ENCODE peak calls at places on chromosomes 3 and 15, in six cellular contexts. One of them, this sample, is unnamed.

GRCh38 chr15:101203029-101203428 is 48.8 kb downstream of the CHSY1 start:
- DNase-seq in H1: no peak
- DNase-seq in HepG2: no peak
- DNase-seq in GM12878: no peak
- DNase-seq in K562: no peak
- DNase-seq in SK-N-SH: no peak
- DNase-seq in this sample: no peak

GRCh38 chr3:62955126-62955525 is 79.9 kb upstream of the CADPS start:
- DNase-seq in H1: no peak
- DNase-seq in SK-N-SH: no peak
- DNase-seq in HepG2: no peak
- DNase-seq in GM12878: no peak
- DNase-seq in K562: no peak
- DNase-seq in this sample: no peak

GRCh38 chr15:66617137-66618090 is 51.6 kb upstream of the LCTL start:
- DNase-seq in H1: no peak
- DNase-seq in GM12878: no peak
- DNase-seq in HepG2: peak
- DNase-seq in K562: no peak
- DNase-seq in SK-N-SH: no peak
- DNase-seq in this sample: peak

GRCh38 chr3:133535971-133536634 is 37.4 kb upstream of the CDV3 start:
- DNase-seq in HepG2: peak
- DNase-seq in SK-N-SH: no peak
- DNase-seq in K562: no peak
- DNase-seq in GM12878: no peak
- DNase-seq in H1: no peak
- DNase-seq in this sample: no peak

GRCh38 chr3:170725285-170725731 is 139.4 kb upstream of the SLC7A14 start:
- DNase-seq in GM12878: no peak
- DNase-seq in SK-N-SH: no peak
- DNase-seq in K562: peak
- DNase-seq in H1: no peak
- DNase-seq in HepG2: no peak
- DNase-seq in this sample: no peak

GRCh38 chr3:124119056-124119721 is 127.3 kb upstream of the ROPN1 start:
- DNase-seq in SK-N-SH: peak
- DNase-seq in HepG2: no peak
- DNase-seq in K562: no peak
- DNase-seq in H1: no peak
- DNase-seq in GM12878: no peak
- DNase-seq in this sample: no peak

GRCh38 chr3:175258763-175259162 is 399.6 kb downstream of the NAALADL2 start:
- DNase-seq in HepG2: no peak
- DNase-seq in H1: no peak
- DNase-seq in SK-N-SH: no peak
- DNase-seq in GM12878: no peak
- DNase-seq in K562: no peak
- DNase-seq in this sample: no peak

GRCh38 chr3:124429129-124429815 is 301.0 kb upstream of the UMPS start:
- DNase-seq in K562: no peak
- DNase-seq in GM12878: no peak
- DNase-seq in HepG2: no peak
- DNase-seq in H1: no peak
- DNase-seq in SK-N-SH: peak
- DNase-seq in this sample: no peak

GRCh38 chr3:53845881-53846133 is 412 bp downstream of the CHDH start:
- DNase-seq in K562: peak
- DNase-seq in HepG2: no peak
- DNase-seq in GM12878: no peak
- DNase-seq in H1: no peak
- DNase-seq in SK-N-SH: peak
- DNase-seq in this sample: no peak

GRCh38 chr3:33919312-33919711 is 120.9 kb downstream of the PDCD6IP start:
- DNase-seq in SK-N-SH: no peak
- DNase-seq in HepG2: no peak
- DNase-seq in GM12878: no peak
- DNase-seq in K562: no peak
- DNase-seq in H1: no peak
- DNase-seq in this sample: no peak

GRCh38 chr3:105970283-105970682 is 101.5 kb upstream of the CBLB start:
- DNase-seq in SK-N-SH: no peak
- DNase-seq in GM12878: no peak
- DNase-seq in K562: no peak
- DNase-seq in H1: no peak
- DNase-seq in HepG2: no peak
- DNase-seq in this sample: peak

GRCh38 chr3:7874116-7874515 is 627.5 kb upstream of the LMCD1 start:
- DNase-seq in HepG2: no peak
- DNase-seq in GM12878: no peak
- DNase-seq in SK-N-SH: no peak
- DNase-seq in H1: no peak
- DNase-seq in K562: no peak
- DNase-seq in this sample: no peak

GRCh38 chr3:171156455-171157005 is 130.0 kb upstream of the SLC2A2 start:
- DNase-seq in SK-N-SH: no peak
- DNase-seq in H1: no peak
- DNase-seq in GM12878: no peak
- DNase-seq in HepG2: peak
- DNase-seq in K562: no peak
- DNase-seq in this sample: no peak

GRCh38 chr15:98442379-98442833 is 205.9 kb upstream of the IGF1R start:
- DNase-seq in K562: peak
- DNase-seq in H1: peak
- DNase-seq in SK-N-SH: peak
- DNase-seq in HepG2: peak
- DNase-seq in GM12878: no peak
- DNase-seq in this sample: peak

GRCh38 chr15:60074181-60074885 is 70.2 kb downstream of the FOXB1 start:
- DNase-seq in H1: no peak
- DNase-seq in GM12878: no peak
- DNase-seq in K562: no peak
- DNase-seq in SK-N-SH: no peak
- DNase-seq in HepG2: no peak
- DNase-seq in this sample: no peak

GRCh38 chr15:48459571-48460461 is 128.6 kb downstream of the DUT start:
- DNase-seq in GM12878: no peak
- DNase-seq in H1: no peak
- DNase-seq in HepG2: no peak
- DNase-seq in K562: no peak
- DNase-seq in SK-N-SH: no peak
- DNase-seq in this sample: no peak

GRCh38 chr15:31200735-31201151 is 99.2 kb upstream of the TRPM1 start:
- DNase-seq in K562: peak
- DNase-seq in HepG2: peak
- DNase-seq in SK-N-SH: peak
- DNase-seq in H1: no peak
- DNase-seq in GM12878: no peak
- DNase-seq in this sample: no peak

GRCh38 chr3:155870945-155871745 is 695 bp downstream of the GMPS start:
- DNase-seq in K562: peak
- DNase-seq in H1: no peak
- DNase-seq in GM12878: no peak
- DNase-seq in SK-N-SH: peak
- DNase-seq in HepG2: no peak
- DNase-seq in this sample: no peak

DNA sequence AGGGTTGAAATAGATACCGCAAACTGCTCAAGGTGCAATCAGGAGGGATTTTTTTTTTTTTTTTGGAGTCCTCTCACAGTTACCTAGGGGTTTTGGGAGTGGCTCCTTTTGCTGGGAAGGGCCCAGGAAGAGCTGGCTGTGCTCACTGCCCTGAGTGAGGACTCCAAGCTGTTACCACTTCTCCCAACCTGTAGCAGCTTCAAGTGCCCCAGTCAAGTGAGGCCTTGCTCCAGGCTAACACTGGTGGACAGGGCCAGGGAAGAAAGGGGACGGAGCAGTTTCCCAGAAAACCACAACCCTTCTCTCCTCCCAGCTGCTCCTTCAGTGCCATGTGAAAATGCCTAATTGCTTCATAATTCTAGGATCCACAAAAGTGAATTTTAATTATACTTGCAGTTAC is 274.3 kb downstream of the SUCLG2 start:
- DNase-seq in H1: no peak
- DNase-seq in SK-N-SH: no peak
- DNase-seq in GM12878: no peak
- DNase-seq in K562: no peak
- DNase-seq in HepG2: no peak
- DNase-seq in this sample: no peak
- H3K4me3 ChIP-seq in H1: no peak
- H3K4me3 ChIP-seq in SK-N-SH: no peak
- H3K4me3 ChIP-seq in GM12878: no peak
- H3K4me3 ChIP-seq in K562: no peak
- H3K4me3 ChIP-seq in HepG2: no peak
- H3K4me3 ChIP-seq in this sample: no peak

GRCh38 chr3:108412351-108412750 is 98.0 kb downstream of the MYH15 start:
- DNase-seq in K562: no peak
- DNase-seq in SK-N-SH: no peak
- DNase-seq in HepG2: no peak
- DNase-seq in GM12878: no peak
- DNase-seq in H1: no peak
- DNase-seq in this sample: no peak

GRCh38 chr3:108410531-108410984 is 99.8 kb downstream of the MYH15 start:
- DNase-seq in GM12878: no peak
- DNase-seq in HepG2: no peak
- DNase-seq in H1: no peak
- DNase-seq in K562: no peak
- DNase-seq in SK-N-SH: no peak
- DNase-seq in this sample: no peak

GRCh38 chr3:108414007-108414406 is 96.4 kb downstream of the MYH15 start:
- DNase-seq in SK-N-SH: no peak
- DNase-seq in HepG2: no peak
- DNase-seq in K562: no peak
- DNase-seq in H1: no peak
- DNase-seq in GM12878: no peak
- DNase-seq in this sample: no peak

GRCh38 chr3:108420926-108421325 is 89.5 kb downstream of the MYH15 start:
- DNase-seq in HepG2: no peak
- DNase-seq in GM12878: no peak
- DNase-seq in K562: no peak
- DNase-seq in H1: no peak
- DNase-seq in SK-N-SH: no peak
- DNase-seq in this sample: no peak

DNA sequence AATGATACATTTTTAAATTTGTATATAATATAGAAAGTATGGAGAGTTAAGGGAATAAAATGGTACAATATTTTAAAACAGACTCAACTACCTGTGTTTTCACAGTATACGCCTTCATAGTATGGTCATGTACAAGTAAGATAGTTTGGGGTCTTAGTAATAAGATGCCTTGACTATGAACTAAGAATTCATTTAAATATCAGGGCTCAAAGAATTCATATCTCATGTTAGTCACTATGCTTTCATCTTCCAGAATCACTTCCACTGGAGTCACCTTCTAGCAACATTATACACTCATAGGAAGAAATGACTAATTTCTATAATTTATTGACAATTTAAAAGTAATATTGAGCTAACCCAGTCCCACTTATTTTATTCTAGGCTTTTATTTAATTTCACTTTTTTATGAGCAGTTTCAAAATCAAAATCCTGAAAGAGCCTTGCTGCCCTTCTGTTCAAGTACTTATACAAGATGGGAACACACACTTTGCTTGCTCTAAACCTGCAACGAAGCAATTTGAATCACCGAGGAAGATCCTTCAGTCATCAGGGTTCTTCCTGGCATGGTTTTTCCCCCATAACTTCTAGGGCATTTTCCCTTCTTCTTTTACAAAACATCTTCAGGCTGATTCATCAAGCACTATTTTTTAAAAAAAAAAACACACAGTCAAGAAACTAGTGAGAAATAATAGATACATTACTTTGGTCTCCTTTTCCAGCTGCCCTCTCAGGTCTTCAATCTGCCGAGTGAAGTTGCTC is 94.1 kb downstream of the MYH15 start:
- DNase-seq in GM12878: no peak
- DNase-seq in HepG2: no peak
- DNase-seq in K562: no peak
- DNase-seq in SK-N-SH: no peak
- DNase-seq in H1: no peak
- DNase-seq in this sample: no peak
- TF ChIP-seq GABPA in GM12878: no peak
- TF ChIP-seq GABPA in HepG2: no peak
- TF ChIP-seq GABPA in K562: no peak
- TF ChIP-seq GABPA in SK-N-SH: no peak
- TF ChIP-seq GABPA in H1: no peak
- TF ChIP-seq GABPA in this sample: no peak

DNA sequence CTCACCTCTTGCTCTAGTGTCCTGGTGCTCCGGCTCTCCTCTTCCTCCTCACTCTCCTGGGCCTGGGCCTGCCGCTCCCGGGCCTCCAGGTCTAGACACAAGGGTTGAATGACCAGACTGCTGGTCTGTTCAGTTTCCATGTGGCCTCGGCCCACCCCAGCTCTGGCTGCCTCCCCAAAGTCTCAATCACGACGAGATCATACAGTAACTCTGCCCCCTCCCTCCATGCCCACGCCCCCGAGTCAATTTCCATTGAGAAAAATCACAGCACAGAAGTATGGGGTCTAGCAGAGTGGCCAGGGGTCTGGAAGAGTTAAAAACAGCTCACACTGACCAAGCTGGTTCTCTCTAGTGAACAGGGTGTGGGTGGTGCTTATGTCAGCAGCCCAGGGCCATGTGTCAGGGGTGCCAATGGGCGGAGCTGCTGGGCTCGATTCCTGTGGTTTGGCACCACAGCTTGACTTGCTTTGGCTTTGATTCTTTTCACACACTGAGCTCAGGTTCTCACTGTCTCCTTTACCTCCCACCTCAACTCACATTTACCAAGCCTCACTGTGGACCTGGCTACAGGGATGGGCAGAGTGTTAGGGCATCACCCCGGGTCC is 6.9 kb downstream of the C15orf62 start:
- DNase-seq in HepG2: no peak
- DNase-seq in H1: no peak
- DNase-seq in SK-N-SH: no peak
- DNase-seq in GM12878: no peak
- DNase-seq in K562: no peak
- DNase-seq in this sample: no peak
- TF ChIP-seq POLR2AphosphoS5 in HepG2: no peak
- TF ChIP-seq POLR2AphosphoS5 in H1: no peak
- TF ChIP-seq POLR2AphosphoS5 in SK-N-SH: no peak
- TF ChIP-seq POLR2AphosphoS5 in GM12878: no peak
- TF ChIP-seq POLR2AphosphoS5 in K562: no peak
- TF ChIP-seq POLR2AphosphoS5 in this sample: no peak

GRCh38 chr15:92391640-92392039 is 2.0 kb upstream of the ST8SIA2 start:
- DNase-seq in H1: no peak
- DNase-seq in GM12878: no peak
- DNase-seq in K562: no peak
- DNase-seq in HepG2: peak
- DNase-seq in SK-N-SH: no peak
- DNase-seq in this sample: no peak

GRCh38 chr15:92393287-92393993 is at the start of gene ST8SIA2:
- DNase-seq in H1: no peak
- DNase-seq in HepG2: no peak
- DNase-seq in K562: no peak
- DNase-seq in GM12878: no peak
- DNase-seq in SK-N-SH: peak
- DNase-seq in this sample: no peak

GRCh38 chr15:92393994-92394326 is 279 bp downstream of the ST8SIA2 start:
- DNase-seq in H1: no peak
- DNase-seq in GM12878: no peak
- DNase-seq in SK-N-SH: no peak
- DNase-seq in HepG2: no peak
- DNase-seq in K562: no peak
- DNase-seq in this sample: no peak

GRCh38 chr15:92392462-92392861 is 1.2 kb upstream of the ST8SIA2 start:
- DNase-seq in SK-N-SH: no peak
- DNase-seq in K562: no peak
- DNase-seq in H1: no peak
- DNase-seq in HepG2: no peak
- DNase-seq in GM12878: no peak
- DNase-seq in this sample: no peak

GRCh38 chr15:92392966-92393286 is 755 bp upstream of the ST8SIA2 start:
- DNase-seq in K562: no peak
- DNase-seq in HepG2: no peak
- DNase-seq in H1: no peak
- DNase-seq in SK-N-SH: peak
- DNase-seq in GM12878: no peak
- DNase-seq in this sample: no peak
- H3K4me3 ChIP-seq in K562: no peak
- H3K4me3 ChIP-seq in HepG2: no peak
- H3K4me3 ChIP-seq in H1: peak
- H3K4me3 ChIP-seq in SK-N-SH: no peak
- H3K4me3 ChIP-seq in GM12878: no peak
- H3K4me3 ChIP-seq in this sample: no peak